ENCODE peak calls at places on chromosomes 2 and 18, in six cellular contexts. E is heart left ventricle; N is CD4-positive, alpha-beta memory T cell; O is CD8-positive, alpha-beta T cell; L is psoas muscle; F is uterus. X is an unnamed sample.

GRCh38 chr18:67475673-67476072 is 40.8 kb downstream of the DSEL start:
- DNase-seq in E (no peak), N (no peak), F (no peak), O (no peak), L (no peak), X (no peak)

GRCh38 chr2:177767768-177768167 is 304.8 kb downstream of the PDE11A start:
- DNase-seq in O (no peak), N (no peak), L (no peak), F (no peak), E (no peak), X (no peak)

GRCh38 chr18:73942081-73942625 is 205.5 kb downstream of the FBXO15 start:
- DNase-seq in N (no peak), O (no peak), E (no peak), F (no peak), L (no peak), X (no peak)

GRCh38 chr2:106638043-106638442 is 150.9 kb downstream of the CD8B2 start:
- DNase-seq in F (no peak), O (no peak), N (no peak), L (no peak), E (no peak), X (no peak)

GRCh38 chr2:230472619-230473018 is 56.6 kb downstream of the SP100 start:
- DNase-seq in F (no peak), N (peak; percentile 40), E (no peak), O (no peak), L (no peak), X (no peak)

GRCh38 chr2:171432206-171432968 is 1.4 kb downstream of the METTL8 start:
- DNase-seq in L (no peak), E (no peak), N (no peak), F (no peak), O (no peak), X (no peak)

GRCh38 chr2:8431446-8432125 is 250.3 kb upstream of the ID2 start:
- DNase-seq in E (no peak), L (no peak), F (no peak), N (no peak), O (no peak), X (no peak)

GRCh38 chr2:46535360-46535759 is 56.0 kb downstream of the TMEM247 start:
- DNase-seq in F (no peak), E (no peak), L (no peak), N (peak; percentile 51), O (no peak), X (no peak)

GRCh38 chr2:9549420-9549819 is 6.2 kb downstream of the ADAM17 start:
- DNase-seq in E (no peak), N (no peak), L (no peak), F (no peak), O (no peak), X (no peak)

GRCh38 chr2:234290671-234291070 is 206.2 kb downstream of the ARL4C start:
- DNase-seq in N (peak; percentile 97), L (no peak), F (no peak), O (peak; percentile 73), E (peak; percentile 17), X (no peak)

GRCh38 chr2:102618452-102619413 is 620 bp upstream of the SLC9A2 start:
- DNase-seq in N (no peak), F (no peak), L (peak; percentile 58), O (no peak), E (no peak), X (peak; percentile 80)

GRCh38 chr2:172783091-172783898 is 47.6 kb downstream of the RAPGEF4 start:
- DNase-seq in F (no peak), L (no peak), N (no peak), E (no peak), O (no peak), X (no peak)

GRCh38 chr2:23550553-23550952 is 165.6 kb downstream of the KLHL29 start:
- DNase-seq in N (no peak), O (no peak), F (no peak), L (no peak), E (no peak), X (no peak)

GRCh38 chr18:10783941-10784340 is 258.1 kb downstream of the NAPG start:
- DNase-seq in N (no peak), O (no peak), E (no peak), L (no peak), F (no peak), X (no peak)

GRCh38 chr2:118078734-118079133 is 9.5 kb upstream of the INSIG2 start:
- DNase-seq in O (no peak), N (no peak), E (no peak), L (no peak), F (no peak), X (no peak)

GRCh38 chr18:49055787-49056186 is 105.0 kb upstream of the SMAD7 start:
- DNase-seq in N (no peak), E (peak; percentile 71), L (peak; percentile 80), O (no peak), F (peak; percentile 41), X (peak; percentile 82)

GRCh38 chr2:69297216-69297615 is 89.8 kb downstream of the GFPT1 start:
- DNase-seq in L (no peak), E (no peak), O (no peak), N (no peak), F (no peak), X (no peak)

GRCh38 chr2:211259831-211260476 is 703.6 kb downstream of the CPS1 start:
- DNase-seq in E (no peak), L (no peak), N (no peak), O (no peak), F (no peak), X (no peak)

GRCh38 chr2:224650815-224651439 is 65.2 kb downstream of the CCDC195 start:
- DNase-seq in N (no peak), F (no peak), E (no peak), O (no peak), L (no peak), X (no peak)

GRCh38 chr18:11004951-11005350 is 144.4 kb downstream of the PIEZO2 start:
- DNase-seq in L (no peak), O (no peak), F (no peak), E (no peak), N (no peak), X (no peak)

GRCh38 chr2:69911985-69912563 is 2.8 kb upstream of the MXD1 start:
- DNase-seq in E (no peak), L (no peak), N (no peak), F (no peak), O (no peak), X (no peak)

GRCh38 chr18:76499596-76500340 is 4.7 kb upstream of the ZNF516 start:
- DNase-seq in O (no peak), F (no peak), N (no peak), L (no peak), E (no peak), X (no peak)

GRCh38 chr2:86048888-86049287 is 56.8 kb downstream of the POLR1A start:
- DNase-seq in F (peak; percentile 82), O (no peak), N (no peak), L (peak; percentile 38), E (no peak), X (no peak)

GRCh38 chr2:27316655-27317412 is 6.1 kb downstream of the MPV17 start:
- DNase-seq in L (peak; percentile 80), O (no peak), F (no peak), N (no peak), E (peak; percentile 38), X (no peak)

GRCh38 chr2:28102455-28102874 is 211.9 kb downstream of the BABAM2 start:
- DNase-seq in F (no peak), O (no peak), L (no peak), N (no peak), E (peak; percentile 25), X (no peak)

GRCh38 chr2:9991829-9992273 is 40.4 kb downstream of the GRHL1 start:
- DNase-seq in O (no peak), N (no peak), F (no peak), L (no peak), E (no peak), X (no peak)

GRCh38 chr2:109212836-109213563 is 84.0 kb downstream of the SH3RF3 start:
- DNase-seq in L (no peak), F (no peak), E (no peak), N (no peak), O (no peak), X (peak; percentile 44)
- H3K27me3 ChIP-seq in L (no peaks in the 10 kb centered on the region), F (no peaks in the 10 kb centered on the region), E (no peaks in the 10 kb centered on the region), N (peaks cover 34% of the 10 kb centered on the region), O (peaks cover 21% of the 10 kb centered on the region), X (no peaks in the 10 kb centered on the region)

DNA sequence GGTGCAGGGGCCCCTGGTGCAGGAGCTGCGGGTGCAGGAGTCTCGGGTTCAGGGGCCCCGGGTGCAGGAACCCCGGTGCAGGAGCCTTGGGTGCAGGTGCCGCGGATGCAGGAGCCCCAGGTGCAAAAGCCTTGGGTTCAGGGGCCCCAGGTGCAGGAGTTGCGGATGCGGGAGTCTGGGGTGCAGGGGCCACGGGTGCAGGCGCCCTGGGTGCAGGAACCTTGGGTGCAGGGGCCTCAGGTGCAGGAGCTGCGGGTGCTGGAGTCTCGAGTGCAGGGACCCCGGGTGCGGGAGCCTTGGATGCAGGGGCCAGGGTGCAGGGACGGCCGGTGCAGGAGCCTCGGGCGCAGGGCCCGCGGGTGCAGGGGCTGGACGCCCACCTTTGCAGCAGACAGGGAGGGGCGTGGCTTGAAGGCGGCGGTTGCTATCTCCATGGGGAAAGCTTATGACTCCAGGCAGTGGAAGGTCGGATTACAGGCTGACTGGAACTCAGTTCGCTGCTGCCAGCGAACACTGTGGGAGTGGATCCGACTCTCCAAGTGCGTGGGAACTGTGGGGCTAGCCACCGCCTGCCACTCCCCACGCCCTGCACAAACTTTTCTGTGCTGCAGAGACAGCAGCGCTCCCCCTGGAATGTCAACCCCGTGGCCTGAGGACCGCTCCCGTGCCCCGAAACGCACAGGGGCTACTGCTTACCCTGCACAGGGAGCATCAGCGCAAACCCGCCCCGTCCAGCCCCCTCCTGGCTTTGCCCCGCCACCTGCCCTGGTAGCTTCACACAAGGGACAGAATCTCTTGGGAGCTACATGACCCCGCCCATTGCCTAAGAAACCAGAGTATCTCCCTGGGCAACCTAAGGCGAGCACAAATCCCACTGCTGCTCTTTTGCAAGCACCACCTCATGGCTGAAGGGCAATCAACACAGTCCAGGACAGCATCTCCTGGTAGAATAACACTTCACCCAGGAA is 40.3 kb downstream of the COPS9 start:
- DNase-seq in F (no peak), O (no peak), N (no peak), E (no peak), L (no peak), X (no peak)
- H3K27me3 ChIP-seq in F (peaks cover 23% of the 10 kb centered on the region), O (peaks cover 14% of the 10 kb centered on the region), N (peaks cover 23% of the 10 kb centered on the region), E (peaks cover 15% of the 10 kb centered on the region), L (peaks cover 13% of the 10 kb centered on the region), X (peaks cover 52% of the 10 kb centered on the region)

DNA sequence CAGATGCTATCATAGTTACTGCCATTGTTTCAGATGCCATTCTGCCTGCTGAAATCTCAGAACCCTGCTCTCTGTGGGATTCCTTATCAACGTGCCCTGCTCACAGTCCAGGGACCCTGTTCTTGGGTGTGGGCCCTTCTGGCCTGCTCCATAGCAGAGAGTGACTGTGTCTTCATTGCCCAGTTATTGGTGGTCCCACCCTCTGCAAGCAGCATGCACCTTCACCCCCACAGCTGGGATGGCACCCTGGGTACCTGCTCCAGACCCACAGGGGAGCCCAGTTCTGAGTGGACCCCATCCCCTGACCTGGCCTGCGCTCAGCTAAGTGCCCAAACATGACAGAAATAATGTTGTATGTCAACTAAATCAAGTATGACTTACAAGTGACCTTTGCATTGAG is 36.6 kb downstream of the SMIM21 start:
- DNase-seq in L (no peak), N (no peak), F (no peak), E (no peak), O (no peak), X (no peak)
- H3K27me3 ChIP-seq in L (no peaks in the 10 kb centered on the region), N (no peaks in the 10 kb centered on the region), F (no peaks in the 10 kb centered on the region), E (no peaks in the 10 kb centered on the region), O (no peaks in the 10 kb centered on the region), X (no peaks in the 10 kb centered on the region)

DNA sequence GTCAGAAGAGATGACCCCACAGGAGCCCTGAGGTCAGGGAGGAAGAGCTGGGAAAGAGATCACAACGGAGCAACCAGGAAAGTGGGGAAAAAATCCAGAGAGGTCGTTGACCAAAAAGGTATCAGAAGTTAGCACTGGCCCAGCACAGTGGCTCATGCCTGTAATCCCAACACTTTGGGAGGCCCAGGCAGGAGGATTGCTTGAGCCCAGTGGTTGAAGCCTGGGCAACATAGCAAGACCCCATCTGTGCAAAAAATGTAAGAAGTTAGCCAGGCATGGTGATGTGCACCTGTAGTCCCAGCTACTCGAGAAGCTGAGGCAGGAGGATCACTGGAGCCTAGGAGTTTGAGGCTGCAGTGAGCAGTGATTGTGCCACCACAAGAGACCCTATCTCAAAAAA is 121.5 kb downstream of the GBX2 start:
- DNase-seq in F (no peak), N (no peak), E (no peak), L (no peak), O (no peak), X (no peak)
- H3K27me3 ChIP-seq in F (no peaks in the 10 kb centered on the region), N (no peaks in the 10 kb centered on the region), E (no peaks in the 10 kb centered on the region), L (no peaks in the 10 kb centered on the region), O (no peaks in the 10 kb centered on the region), X (no peaks in the 10 kb centered on the region)

X was measured in upper lobe of right lung.